ENCODE peak calls at places on chromosomes 12 and 14, in nine cellular contexts. O is HFFc6, C is fibroblast of lung, A is testis, P is fibroblast of mammary gland, F is K562, Y is fibroblast of the aortic adventitia, Q is HL-60, D is GM06990. K is an unnamed sample.

GRCh38 chr12:49031573-49032161 is 13.1 kb upstream of the PRKAG1 start:
- DNase-seq in C (no peak), O (no peak), Q (no peak), D (no peak), F (no peak), Y (no peak), P (no peak), A (no peak), K (no peak)

GRCh38 chr12:69240625-69240984 is 1.2 kb downstream of the CPSF6 start:
- DNase-seq in F (no peak), Q (no peak), C (peak; percentile 20), P (peak; percentile 20), O (no peak), Y (no peak), A (no peak), D (no peak), K (no peak)

GRCh38 chr12:70571705-70572269 is 65.4 kb downstream of the PTPRB start:
- DNase-seq in O (no peak), F (no peak), P (no peak), Y (peak; percentile 40), Q (no peak), C (no peak), A (no peak), D (no peak), K (no peak)

GRCh38 chr14:93114713-93115068 is 1.0 kb downstream of the ITPK1 start:
- DNase-seq in Q (no peak), C (no peak), P (no peak), F (no peak), Y (no peak), A (no peak), O (no peak), D (no peak), K (no peak)

GRCh38 chr12:71007736-71008449 is 87.4 kb upstream of the PTPRR start:
- DNase-seq in Q (no peak), F (no peak), O (no peak), A (no peak), Y (no peak), P (peak; percentile 68), D (no peak), C (no peak), K (no peak)

GRCh38 chr14:100584056-100585031 is 2.9 kb downstream of the BEGAIN start:
- DNase-seq in D (no peak), Y (no peak), Q (no peak), O (no peak), P (no peak), F (peak; percentile 64), C (no peak), A (no peak), K (no peak)

GRCh38 chr14:68248481-68249255 is 429.1 kb downstream of the RAD51B start:
- DNase-seq in D (peak; percentile 34), Q (no peak), O (peak; percentile 53), C (peak; percentile 88), P (peak; percentile 87), F (peak; percentile 31), Y (peak; percentile 95), A (no peak), K (peak; percentile 94)

GRCh38 chr14:74568896-74569295 is 43.1 kb downstream of the LTBP2 start:
- DNase-seq in P (peak; percentile 47), O (no peak), F (no peak), Y (peak; percentile 72), D (no peak), Q (no peak), A (no peak), C (peak; percentile 33), K (peak; percentile 58)

GRCh38 chr12:53218551-53219114 is 11.6 kb upstream of the ITGB7 start:
- DNase-seq in Y (peak; percentile 66), O (no peak), C (peak; percentile 25), Q (no peak), D (no peak), A (no peak), P (peak; percentile 45), F (no peak), K (no peak)

GRCh38 chr14:99968931-99969330 is 96.3 kb upstream of the EVL start:
- DNase-seq in P (peak; percentile 81), Y (peak; percentile 64), A (no peak), F (no peak), O (no peak), Q (no peak), D (no peak), C (no peak), K (peak; percentile 20)

GRCh38 chr12:41264281-41264680 is 76.2 kb downstream of the PDZRN4 start:
- DNase-seq in Y (peak; percentile 7), D (no peak), O (no peak), F (no peak), C (peak; percentile 3), Q (no peak), P (peak; percentile 11), A (no peak), K (peak; percentile 23)

GRCh38 chr12:75965661-75966060 is 65.9 kb downstream of the PHLDA1 start:
- DNase-seq in O (no peak), A (no peak), P (no peak), Y (no peak), Q (no peak), D (no peak), C (no peak), F (no peak), K (no peak)

GRCh38 chr12:52351196-52352059 is 15.9 kb downstream of the KRT85 start:
- DNase-seq in P (no peak), A (no peak), O (no peak), D (no peak), Y (no peak), C (no peak), F (no peak), Q (no peak), K (no peak)

GRCh38 chr14:30681752-30682355 is 59.7 kb downstream of the SCFD1 start:
- DNase-seq in Y (peak; percentile 16), Q (no peak), P (peak; percentile 25), A (no peak), D (no peak), F (peak; percentile 7), C (peak; percentile 40), O (no peak), K (peak; percentile 29)
- TF ChIP-seq CTCF in Y (peak; percentile 49), Q (no peak), P (peak; percentile 54), A (peak; percentile 19), D (peak; percentile 39), F (peak; percentile 37), C (peak; percentile 20), O (peak; percentile 76), K (peak; percentile 54)

GRCh38 chr14:103541944-103542544 is 13.0 kb downstream of the TRMT61A start:
- DNase-seq in P (no peak), Q (no peak), D (peak; percentile 7), O (no peak), Y (no peak), A (no peak), F (no peak), C (no peak), K (no peak)
- TF ChIP-seq CTCF in P (no peak), Q (no peak), D (no peak), O (peak; percentile 18), Y (no peak), A (no peak), F (no peak), C (no peak), K (no peak)

GRCh38 chr14:36450550-36450949 is 69.5 kb downstream of the NKX2-1 start:
- DNase-seq in C (no peak), A (no peak), Q (no peak), F (peak; percentile 12), D (no peak), Y (no peak), P (peak; percentile 0), O (no peak), K (no peak)
- TF ChIP-seq CTCF in C (no peak), A (no peak), Q (no peak), F (peak; percentile 32), D (no peak), Y (no peak), P (no peak), O (no peak), K (no peak)

DNA sequence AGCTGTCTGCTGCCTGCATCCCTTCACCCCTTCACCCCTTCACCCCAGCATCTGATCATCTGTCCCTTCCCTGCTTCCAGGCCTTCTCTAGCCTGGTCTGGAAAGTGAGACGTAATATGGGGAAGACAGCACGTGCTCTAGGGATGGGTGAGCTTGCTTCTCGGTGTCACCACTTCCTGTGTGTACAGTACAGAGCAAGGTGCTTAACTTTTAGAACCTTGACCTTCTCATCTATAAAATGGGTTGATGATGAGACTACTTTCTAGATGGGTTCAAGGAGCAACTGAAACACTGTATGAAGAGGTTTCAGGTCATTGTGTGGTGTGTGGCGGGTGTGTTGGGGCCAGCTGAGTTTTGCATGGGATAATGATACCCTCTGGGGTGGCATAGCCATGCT is 140.5 kb downstream of the TSPAN9 start:
- DNase-seq in C (no peak), O (no peak), P (no peak), A (no peak), F (no peak), Y (no peak), D (no peak), Q (no peak), K (no peak)
- TF ChIP-seq CTCF in C (no peak), O (no peak), P (no peak), A (no peak), F (no peak), Y (no peak), D (no peak), Q (no peak), K (no peak)

DNA sequence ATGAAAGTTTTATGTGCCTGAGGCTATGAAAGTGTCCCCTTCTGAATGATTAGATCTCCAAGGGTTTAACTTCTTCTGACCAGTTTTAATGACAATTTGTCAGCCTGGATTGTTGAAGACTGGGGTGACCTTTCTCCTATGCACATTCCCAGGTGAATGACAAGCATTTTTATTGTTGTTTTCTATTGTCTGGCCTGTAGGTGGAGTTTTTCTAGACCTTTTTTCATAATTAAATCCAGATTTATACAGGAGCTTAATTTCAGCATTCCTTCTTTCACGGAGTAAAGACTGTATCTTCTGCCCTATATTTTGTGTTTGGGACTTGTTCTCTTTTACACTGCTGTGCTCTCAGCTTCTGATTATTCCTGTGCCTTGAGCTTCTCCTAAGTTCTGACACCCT is 125.0 kb upstream of the FAR2 start:
- DNase-seq in A (no peak), O (no peak), D (no peak), Y (no peak), Q (no peak), F (peak; percentile 8), C (no peak), P (peak; percentile 21), K (no peak)
- TF ChIP-seq CTCF in A (no peak), O (peak; percentile 31), D (no peak), Y (peak; percentile 9), Q (no peak), F (peak; percentile 30), C (no peak), P (peak; percentile 34), K (peak; percentile 38)

K was measured in fibroblast of pulmonary artery.